ENCODE peak calls at places on chromosomes 7 and 10, in six cellular contexts. N, I, H, J, O and D are unnamed samples.

GRCh38 chr7:77537136-77537594 is at the start of gene PTPN12:
- DNase-seq in N (no peak), I (no peak), H (no peak), J (no peak), O (peak), D (peak)

GRCh38 chr7:90946711-90947501 is 317.3 kb upstream of the FZD1 start:
- DNase-seq in N (no peak), I (no peak), H (no peak), J (no peak), O (no peak), D (no peak)

GRCh38 chr7:115747174-115747573 is 283.4 kb downstream of the TFEC start:
- DNase-seq in N (no peak), I (no peak), H (no peak), J (no peak), O (no peak), D (no peak)

GRCh38 chr10:6170638-6171037 is 32.1 kb upstream of the PFKFB3 start:
- DNase-seq in N (no peak), I (no peak), H (no peak), J (peak), O (no peak), D (no peak)

GRCh38 chr10:79910344-79910743 is 38.6 kb downstream of the SFTPD start:
- DNase-seq in N (no peak), I (no peak), H (no peak), J (no peak), O (no peak), D (no peak)

GRCh38 chr10:124742418-124743187 is 1.6 kb downstream of the FAM53B start:
- DNase-seq in N (no peak), I (no peak), H (peak), J (peak), O (no peak), D (no peak)

GRCh38 chr7:107847168-107847835 is 43.7 kb upstream of the DLD start:
- DNase-seq in N (no peak), I (no peak), H (no peak), J (no peak), O (no peak), D (no peak)

GRCh38 chr10:78457804-78458483 is 424.3 kb downstream of the RPS24 start:
- DNase-seq in N (peak), I (no peak), H (no peak), J (no peak), O (peak), D (peak)

GRCh38 chr10:22720667-22721066 is 6.3 kb upstream of the PIP4K2A start:
- DNase-seq in N (no peak), I (no peak), H (no peak), J (no peak), O (no peak), D (no peak)

GRCh38 chr7:140342732-140343514 is 55.4 kb downstream of the SLC37A3 start:
- DNase-seq in N (no peak), I (no peak), H (peak), J (peak), O (no peak), D (no peak)

GRCh38 chr10:99775850-99776249 is 6.6 kb upstream of the ABCC2 start:
- DNase-seq in N (peak), I (no peak), H (no peak), J (no peak), O (peak), D (peak)

GRCh38 chr10:123997486-123998196 is 95.8 kb downstream of the CHST15 start:
- DNase-seq in N (peak), I (no peak), H (no peak), J (no peak), O (peak), D (peak)

GRCh38 chr7:134619627-134620331 is 26.9 kb upstream of the BPGM start:
- DNase-seq in N (peak), I (no peak), H (no peak), J (no peak), O (peak), D (peak)

GRCh38 chr7:69656890-69657289 is 58.6 kb downstream of the AUTS2 start:
- DNase-seq in N (peak), I (no peak), H (peak), J (no peak), O (no peak), D (peak)

GRCh38 chr10:23081156-23081833 is 14.1 kb upstream of the MSRB2 start:
- DNase-seq in N (no peak), I (no peak), H (no peak), J (no peak), O (no peak), D (no peak)

GRCh38 chr7:44087914-44088838 is 5.8 kb upstream of the POLM start:
- DNase-seq in N (peak), I (no peak), H (no peak), J (peak), O (peak), D (peak)

GRCh38 chr7:101124376-101125056 is 2.4 kb upstream of the SERPINE1 start:
- DNase-seq in N (peak), I (no peak), H (no peak), J (no peak), O (peak), D (peak)

GRCh38 chr10:88041243-88042161 is 178.1 kb downstream of the PTEN start:
- DNase-seq in N (no peak), I (no peak), H (no peak), J (no peak), O (no peak), D (no peak)

GRCh38 chr10:61907587-61907986 is 6.1 kb downstream of the ARID5B start:
- DNase-seq in N (no peak), I (no peak), H (no peak), J (no peak), O (no peak), D (no peak)

GRCh38 chr10:77056650-77057049 is 581.0 kb downstream of the KCNMA1 start:
- DNase-seq in N (no peak), I (no peak), H (no peak), J (no peak), O (no peak), D (no peak)

GRCh38 chr7:121084748-121085336 is 96.3 kb downstream of the CPED1 start:
- DNase-seq in N (peak), I (no peak), H (no peak), J (no peak), O (peak), D (peak)

GRCh38 chr10:35390843-35391152 is 54.5 kb downstream of the CCNY start:
- DNase-seq in N (no peak), I (no peak), H (no peak), J (no peak), O (no peak), D (no peak)

GRCh38 chr10:131160219-131160875 is 151.2 kb downstream of the TCERG1L start:
- DNase-seq in N (no peak), I (no peak), H (no peak), J (no peak), O (no peak), D (no peak)

GRCh38 chr10:118729641-118730258 is 25.0 kb downstream of the CACUL1 start:
- DNase-seq in N (no peak), I (no peak), H (no peak), J (no peak), O (no peak), D (no peak)

GRCh38 chr10:71838264-71839211 is 12.5 kb downstream of the PSAP start:
- DNase-seq in N (no peak), I (no peak), H (no peak), J (no peak), O (peak), D (no peak)

GRCh38 chr7:140639366-140640053 is 1.1 kb downstream of the DENND2A start:
- DNase-seq in N (no peak), I (no peak), H (peak), J (no peak), O (no peak), D (no peak)

GRCh38 chr7:106736508-106737201 is 75.7 kb upstream of the CCDC71L start:
- DNase-seq in N (peak), I (peak), H (peak), J (peak), O (peak), D (peak)

GRCh38 chr10:77771851-77772250 is 134.2 kb upstream of the KCNMA1 start:
- DNase-seq in N (no peak), I (no peak), H (no peak), J (no peak), O (no peak), D (no peak)

GRCh38 chr10:104061196-104061595 is 24.5 kb downstream of the COL17A1 start:
- DNase-seq in N (no peak), I (no peak), H (no peak), J (no peak), O (no peak), D (no peak)

GRCh38 chr7:90530263-90530662 is 60.8 kb downstream of the PTTG1IP2 start:
- DNase-seq in N (peak), I (no peak), H (no peak), J (no peak), O (peak), D (no peak)

GRCh38 chr7:6495597-6496262 is 48.0 kb upstream of the DAGLB start:
- DNase-seq in N (no peak), I (no peak), H (no peak), J (no peak), O (no peak), D (no peak)

GRCh38 chr10:77837248-77837924 is 89.2 kb downstream of the DLG5 start:
- DNase-seq in N (no peak), I (peak), H (peak), J (no peak), O (peak), D (no peak)

GRCh38 chr7:31059551-31059950 is 7.4 kb downstream of the ADCYAP1R1 start:
- DNase-seq in N (no peak), I (no peak), H (peak), J (no peak), O (no peak), D (no peak)

GRCh38 chr7:83162402-83163256 is at the start of gene PCLO:
- DNase-seq in N (no peak), I (no peak), H (peak), J (peak), O (peak), D (peak)

GRCh38 chr7:139727151-139727705 is 50.6 kb downstream of the HIPK2 start:
- DNase-seq in N (peak), I (no peak), H (no peak), J (no peak), O (peak), D (no peak)

GRCh38 chr10:126376956-126377355 is 11.3 kb downstream of the ADAM12 start:
- DNase-seq in N (no peak), I (no peak), H (no peak), J (no peak), O (peak), D (no peak)